ENCODE peak calls at places on chromosomes 12 and 14, in six cellular contexts. One of them, this sample, is unnamed.
A peak's percentile ranks its signal among the peaks of the same experiment; 100 is the strongest.

GRCh38 chr12:47715393-47715876 is 9.6 kb upstream of the RPAP3 start:
- DNase-seq in stimulated activated naive CD8-positive, alpha-beta T cell treated with anti-CD3 and anti-CD28 coated beads, Interleukin-15, amount 100 ng/mL, for 72 hours: peak; percentile 65
- DNase-seq in NCI-H1092 treated with DMSO at 0.1 percent for 48 hours: peak; percentile 94
- DNase-seq in AG08395: peak; percentile 67
- DNase-seq in osteocyte: peak; percentile 85
- DNase-seq in activated naive CD4-positive, alpha-beta T cell: peak; percentile 28
- DNase-seq in this sample: peak; percentile 77

GRCh38 chr14:69226736-69227135 is 33.2 kb upstream of the GALNT16 start:
- DNase-seq in stimulated activated naive CD8-positive, alpha-beta T cell treated with anti-CD3 and anti-CD28 coated beads, Interleukin-15, amount 100 ng/mL, for 72 hours: no peak
- DNase-seq in NCI-H1092 treated with DMSO at 0.1 percent for 48 hours: no peak
- DNase-seq in AG08395: no peak
- DNase-seq in osteocyte: no peak
- DNase-seq in activated naive CD4-positive, alpha-beta T cell: no peak
- DNase-seq in this sample: no peak

GRCh38 chr14:81594012-81594411 is 60.4 kb upstream of the SEL1L start:
- DNase-seq in stimulated activated naive CD8-positive, alpha-beta T cell treated with anti-CD3 and anti-CD28 coated beads, Interleukin-15, amount 100 ng/mL, for 72 hours: no peak
- DNase-seq in NCI-H1092 treated with DMSO at 0.1 percent for 48 hours: no peak
- DNase-seq in AG08395: no peak
- DNase-seq in osteocyte: no peak
- DNase-seq in activated naive CD4-positive, alpha-beta T cell: no peak
- DNase-seq in this sample: no peak

GRCh38 chr12:132453361-132454133 is 36.4 kb upstream of the FBRSL1 start:
- DNase-seq in stimulated activated naive CD8-positive, alpha-beta T cell treated with anti-CD3 and anti-CD28 coated beads, Interleukin-15, amount 100 ng/mL, for 72 hours: no peak
- DNase-seq in NCI-H1092 treated with DMSO at 0.1 percent for 48 hours: no peak
- DNase-seq in AG08395: peak; percentile 57
- DNase-seq in osteocyte: no peak
- DNase-seq in activated naive CD4-positive, alpha-beta T cell: no peak
- DNase-seq in this sample: no peak

GRCh38 chr14:100440207-100440631 is 117.1 kb downstream of the SLC25A47 start:
- DNase-seq in stimulated activated naive CD8-positive, alpha-beta T cell treated with anti-CD3 and anti-CD28 coated beads, Interleukin-15, amount 100 ng/mL, for 72 hours: peak; percentile 9
- DNase-seq in NCI-H1092 treated with DMSO at 0.1 percent for 48 hours: peak; percentile 44
- DNase-seq in AG08395: peak; percentile 49
- DNase-seq in osteocyte: peak; percentile 86
- DNase-seq in activated naive CD4-positive, alpha-beta T cell: no peak
- DNase-seq in this sample: peak; percentile 63

GRCh38 chr12:20459920-20460319 is 91.6 kb downstream of the PDE3A start:
- DNase-seq in stimulated activated naive CD8-positive, alpha-beta T cell treated with anti-CD3 and anti-CD28 coated beads, Interleukin-15, amount 100 ng/mL, for 72 hours: no peak
- DNase-seq in NCI-H1092 treated with DMSO at 0.1 percent for 48 hours: no peak
- DNase-seq in AG08395: no peak
- DNase-seq in osteocyte: no peak
- DNase-seq in activated naive CD4-positive, alpha-beta T cell: no peak
- DNase-seq in this sample: no peak

GRCh38 chr12:44148936-44149335 is 313.1 kb downstream of the TMEM117 start:
- DNase-seq in stimulated activated naive CD8-positive, alpha-beta T cell treated with anti-CD3 and anti-CD28 coated beads, Interleukin-15, amount 100 ng/mL, for 72 hours: no peak
- DNase-seq in NCI-H1092 treated with DMSO at 0.1 percent for 48 hours: no peak
- DNase-seq in AG08395: no peak
- DNase-seq in osteocyte: no peak
- DNase-seq in activated naive CD4-positive, alpha-beta T cell: no peak
- DNase-seq in this sample: no peak

GRCh38 chr14:96297000-96297399 is 41.0 kb downstream of the BDKRB1 start:
- DNase-seq in stimulated activated naive CD8-positive, alpha-beta T cell treated with anti-CD3 and anti-CD28 coated beads, Interleukin-15, amount 100 ng/mL, for 72 hours: no peak
- DNase-seq in NCI-H1092 treated with DMSO at 0.1 percent for 48 hours: peak; percentile 34
- DNase-seq in AG08395: no peak
- DNase-seq in osteocyte: no peak
- DNase-seq in activated naive CD4-positive, alpha-beta T cell: no peak
- DNase-seq in this sample: peak; percentile 37

GRCh38 chr12:53102883-53103807 is at the start of gene SOAT2:
- DNase-seq in stimulated activated naive CD8-positive, alpha-beta T cell treated with anti-CD3 and anti-CD28 coated beads, Interleukin-15, amount 100 ng/mL, for 72 hours: peak; percentile 68
- DNase-seq in NCI-H1092 treated with DMSO at 0.1 percent for 48 hours: no peak
- DNase-seq in AG08395: no peak
- DNase-seq in osteocyte: peak; percentile 81
- DNase-seq in activated naive CD4-positive, alpha-beta T cell: no peak
- DNase-seq in this sample: peak; percentile 46

GRCh38 chr14:71754422-71755095 is 177.7 kb upstream of the RGS6 start:
- DNase-seq in stimulated activated naive CD8-positive, alpha-beta T cell treated with anti-CD3 and anti-CD28 coated beads, Interleukin-15, amount 100 ng/mL, for 72 hours: no peak
- DNase-seq in NCI-H1092 treated with DMSO at 0.1 percent for 48 hours: no peak
- DNase-seq in AG08395: no peak
- DNase-seq in osteocyte: peak; percentile 77
- DNase-seq in activated naive CD4-positive, alpha-beta T cell: no peak
- DNase-seq in this sample: no peak

GRCh38 chr12:66716522-66716921 is 37.6 kb upstream of the GRIP1 start:
- DNase-seq in stimulated activated naive CD8-positive, alpha-beta T cell treated with anti-CD3 and anti-CD28 coated beads, Interleukin-15, amount 100 ng/mL, for 72 hours: no peak
- DNase-seq in NCI-H1092 treated with DMSO at 0.1 percent for 48 hours: no peak
- DNase-seq in AG08395: no peak
- DNase-seq in osteocyte: no peak
- DNase-seq in activated naive CD4-positive, alpha-beta T cell: no peak
- DNase-seq in this sample: no peak

GRCh38 chr12:67819902-67820301 is 169.3 kb upstream of the IFNG-AS1 start:
- DNase-seq in stimulated activated naive CD8-positive, alpha-beta T cell treated with anti-CD3 and anti-CD28 coated beads, Interleukin-15, amount 100 ng/mL, for 72 hours: no peak
- DNase-seq in NCI-H1092 treated with DMSO at 0.1 percent for 48 hours: no peak
- DNase-seq in AG08395: no peak
- DNase-seq in osteocyte: no peak
- DNase-seq in activated naive CD4-positive, alpha-beta T cell: no peak
- DNase-seq in this sample: no peak